ENCODE peak calls at places on chromosomes 12 and 14, in four cellular contexts. N is foreskin fibroblast, G is brain microvascular endothelial cell, V is GM06990. P is an unnamed sample.

GRCh38 chr12:103538397-103538796 is 42.6 kb upstream of the C12orf42 start:
- DNase-seq in N (no peak), G (no peak), V (no peak), P (no peak)

GRCh38 chr12:56260921-56261320 is 2.7 kb upstream of the ANKRD52 start:
- DNase-seq in N (no peak), G (no peak), V (no peak), P (no peak)

GRCh38 chr12:88733003-88733402 is 152.7 kb upstream of the KITLG start:
- DNase-seq in N (no peak), G (no peak), V (no peak), P (no peak)

GRCh38 chr14:64632056-64632455 is 72.2 kb upstream of the PLEKHG3 start:
- DNase-seq in N (peak; percentile 16), G (no peak), V (no peak), P (no peak)

GRCh38 chr12:120720234-120720968 is 5.2 kb upstream of the ACADS start:
- DNase-seq in N (peak; percentile 62), G (peak; percentile 56), V (no peak), P (no peak)

GRCh38 chr12:226401-226800 is 12.4 kb upstream of the SLC6A12 start:
- DNase-seq in N (no peak), G (no peak), V (no peak), P (no peak)

GRCh38 chr12:481422-481821 is 21.7 kb downstream of the B4GALNT3 start:
- DNase-seq in N (no peak), G (no peak), V (no peak), P (no peak)

GRCh38 chr12:68785358-68785757 is 22.6 kb upstream of the MDM2 start:
- DNase-seq in N (no peak), G (peak; percentile 9), V (no peak), P (no peak)

GRCh38 chr14:57976701-57977100 is 110.8 kb upstream of the SLC35F4 start:
- DNase-seq in N (no peak), G (no peak), V (no peak), P (no peak)

GRCh38 chr14:26598672-26599131 is 869 bp upstream of the NOVA1 start:
- DNase-seq in N (no peak), G (no peak), V (no peak), P (no peak)

GRCh38 chr14:36675581-36675980 is 13.9 kb downstream of the PAX9 start:
- DNase-seq in N (no peak), G (no peak), V (no peak), P (no peak)

GRCh38 chr12:112148031-112148513 is 22.7 kb downstream of the TRAFD1 start:
- DNase-seq in N (peak; percentile 56), G (peak; percentile 84), V (no peak), P (no peak)

GRCh38 chr12:102344691-102345090 is 135.7 kb downstream of the IGF1 start:
- DNase-seq in N (no peak), G (no peak), V (no peak), P (no peak)

GRCh38 chr14:44833376-44833775 is 128.4 kb downstream of the KLHL28 start:
- DNase-seq in N (no peak), G (no peak), V (no peak), P (no peak)

GRCh38 chr12:54329756-54330155 is 4.8 kb downstream of the COPZ1 start:
- DNase-seq in N (no peak), G (no peak), V (no peak), P (no peak)

GRCh38 chr14:100155049-100155621 is 4.3 kb downstream of the DEGS2 start:
- DNase-seq in N (no peak), G (no peak), V (no peak), P (no peak)

GRCh38 chr12:116804051-116804450 is 65.9 kb downstream of the RNFT2 start:
- DNase-seq in N (no peak), G (no peak), V (no peak), P (no peak)

GRCh38 chr12:104877107-104877705 is 80.9 kb downstream of the SLC41A2 start:
- DNase-seq in N (no peak), G (peak; percentile 49), V (no peak), P (no peak)

GRCh38 chr14:53663709-53664108 is 292.9 kb downstream of the BMP4 start:
- DNase-seq in N (peak; percentile 28), G (peak; percentile 18), V (no peak), P (no peak)

GRCh38 chr14:29144598-29144997 is 378.0 kb downstream of the FOXG1 start:
- DNase-seq in N (peak; percentile 96), G (peak; percentile 32), V (no peak), P (no peak)

GRCh38 chr12:56087220-56087619 is 7.3 kb downstream of the ERBB3 start:
- DNase-seq in N (no peak), G (no peak), V (no peak), P (no peak)

GRCh38 chr12:56634242-56634836 is 4.2 kb upstream of the BAZ2A start:
- DNase-seq in N (no peak), G (no peak), V (peak; percentile 41), P (no peak)

GRCh38 chr14:65103150-65103760 is 938 bp upstream of the MAX start:
- DNase-seq in N (peak; percentile 9), G (peak; percentile 12), V (no peak), P (no peak)

GRCh38 chr12:68121143-68121542 is 38.4 kb downstream of the IFNG start:
- DNase-seq in N (no peak), G (no peak), V (no peak), P (no peak)

GRCh38 chr14:64515053-64515452 is 10.5 kb downstream of the ZBTB1 start:
- DNase-seq in N (no peak), G (no peak), V (no peak), P (no peak)

GRCh38 chr14:24379907-24380746 is 12.1 kb downstream of the NFATC4 start:
- DNase-seq in N (no peak), G (no peak), V (no peak), P (no peak)

GRCh38 chr12:47808574-47809380 is 10.9 kb downstream of the HDAC7 start:
- DNase-seq in N (peak; percentile 51), G (no peak), V (no peak), P (peak; percentile 60)
- TF ChIP-seq CTCF in N (no peak), G (peak; percentile 51), V (peak; percentile 41), P (peak; percentile 27)

GRCh38 chr12:57892232-57892987 is 45.9 kb upstream of the CTDSP2 start:
- DNase-seq in N (no peak), G (no peak), V (no peak), P (no peak)

GRCh38 chr12:57895337-57896138 is 45.8 kb upstream of the ATP23 start:
- DNase-seq in N (peak; percentile 30), G (no peak), V (no peak), P (no peak)

GRCh38 chr12:57891639-57892228 is 45.2 kb upstream of the CTDSP2 start:
- DNase-seq in N (no peak), G (no peak), V (no peak), P (no peak)

GRCh38 chr12:57894577-57895292 is 46.6 kb upstream of the ATP23 start:
- DNase-seq in N (no peak), G (no peak), V (no peak), P (no peak)

GRCh38 chr12:57893460-57894353 is 47.2 kb upstream of the CTDSP2 start:
- DNase-seq in N (peak; percentile 94), G (peak; percentile 83), V (no peak), P (no peak)
- TF ChIP-seq CTCF in N (no peak), G (peak; percentile 18), V (no peak), P (no peak)

DNA sequence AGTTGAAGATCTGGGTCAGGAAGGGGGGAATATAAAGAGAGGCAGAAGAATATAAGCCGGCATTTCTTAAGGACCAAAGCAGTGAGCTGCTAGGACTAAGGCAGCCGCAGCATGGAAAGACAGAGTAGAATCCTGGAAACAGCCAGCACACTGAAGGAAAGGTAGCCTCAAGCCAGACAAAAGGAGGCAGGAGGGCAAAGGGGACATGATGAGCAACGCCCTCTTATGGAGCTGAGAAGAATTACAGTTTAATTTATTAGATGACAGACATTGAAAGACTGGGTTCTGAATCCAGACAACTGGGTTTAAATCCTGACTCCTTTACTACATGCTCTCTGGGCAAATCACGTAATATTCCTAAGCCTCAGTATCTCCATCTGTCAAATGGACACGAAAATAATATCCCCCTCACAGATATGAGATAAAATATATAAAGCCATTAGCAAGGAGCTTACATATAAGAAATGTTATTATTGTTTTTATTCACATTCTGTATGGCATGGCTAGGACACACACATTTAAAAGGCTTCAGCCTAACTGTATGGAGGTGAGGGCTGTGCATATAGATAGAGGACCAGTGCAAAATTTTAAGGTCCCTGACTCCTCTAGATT is 8.1 kb upstream of the PCED1B start:
- DNase-seq in N (no peak), G (no peak), V (no peak), P (no peak)
- TF ChIP-seq CTCF in N (peak; percentile 27), G (peak; percentile 68), V (peak; percentile 57), P (peak; percentile 72)

DNA sequence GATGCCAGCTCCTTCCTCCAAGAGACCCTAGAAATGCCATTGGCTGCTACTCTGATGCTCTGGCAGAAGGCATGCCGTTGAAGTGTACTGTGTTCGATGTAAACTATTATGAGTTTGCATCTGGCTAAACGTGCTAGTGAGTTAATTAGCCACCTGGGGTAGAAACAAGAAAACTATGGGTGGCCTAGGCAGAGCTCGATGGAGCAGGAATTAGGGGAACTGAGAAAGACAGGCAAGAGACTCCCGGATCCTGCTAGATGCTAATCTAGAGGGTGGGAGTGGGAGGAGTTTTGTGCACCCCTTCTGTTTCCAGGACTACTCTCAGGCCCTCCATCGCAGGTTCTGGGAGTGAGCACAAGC is 32.0 kb downstream of the TMEM63C start:
- DNase-seq in N (no peak), G (no peak), V (no peak), P (no peak)
- TF ChIP-seq CTCF in N (no peak), G (no peak), V (no peak), P (no peak)

GRCh38 chr14:61607570-61608244 is 87.6 kb upstream of the HIF1A start:
- DNase-seq in N (no peak), G (no peak), V (no peak), P (no peak)
- TF ChIP-seq CTCF in N (no peak), G (peak; percentile 38), V (peak; percentile 11), P (no peak)